ENCODE peak calls at places on chromosomes 16 and 17, in four cellular contexts. One of them, this sample, is unnamed.

GRCh38 chr16:81237282-81237681 is 1.2 kb upstream of the BCO1 start:
- DNase-seq in activated naive CD8-positive, alpha-beta T cell treated with anti-CD3 and anti-CD28 coated beads for 36 hours: no peak
- DNase-seq in stimulated activated naive B cell treated with anti-CD40 and anti-IgM and Interleukin-4, amounts not matched to agents 10 μg/mL and 1 μg/mL and 100 μg/mL, for 72 hours: no peak
- DNase-seq in nucleus accumbens: no peak
- DNase-seq in this sample: no peak

GRCh38 chr17:14124854-14125253 is 55.5 kb downstream of the COX10 start:
- DNase-seq in activated naive CD8-positive, alpha-beta T cell treated with anti-CD3 and anti-CD28 coated beads for 36 hours: no peak
- DNase-seq in stimulated activated naive B cell treated with anti-CD40 and anti-IgM and Interleukin-4, amounts not matched to agents 10 μg/mL and 1 μg/mL and 100 μg/mL, for 72 hours: no peak
- DNase-seq in nucleus accumbens: no peak
- DNase-seq in this sample: no peak

GRCh38 chr17:73391331-73392265 is 79.8 kb upstream of the CDC42EP4 start:
- DNase-seq in activated naive CD8-positive, alpha-beta T cell treated with anti-CD3 and anti-CD28 coated beads for 36 hours: no peak
- DNase-seq in stimulated activated naive B cell treated with anti-CD40 and anti-IgM and Interleukin-4, amounts not matched to agents 10 μg/mL and 1 μg/mL and 100 μg/mL, for 72 hours: no peak
- DNase-seq in nucleus accumbens: no peak
- DNase-seq in this sample: no peak

GRCh38 chr17:19800571-19800970 is 52.5 kb upstream of the ALDH3A1 start:
- DNase-seq in activated naive CD8-positive, alpha-beta T cell treated with anti-CD3 and anti-CD28 coated beads for 36 hours: no peak
- DNase-seq in stimulated activated naive B cell treated with anti-CD40 and anti-IgM and Interleukin-4, amounts not matched to agents 10 μg/mL and 1 μg/mL and 100 μg/mL, for 72 hours: no peak
- DNase-seq in nucleus accumbens: peak; percentile 27
- DNase-seq in this sample: no peak

GRCh38 chr17:52134641-52135040 is 23.9 kb downstream of the CA10 start:
- DNase-seq in activated naive CD8-positive, alpha-beta T cell treated with anti-CD3 and anti-CD28 coated beads for 36 hours: no peak
- DNase-seq in stimulated activated naive B cell treated with anti-CD40 and anti-IgM and Interleukin-4, amounts not matched to agents 10 μg/mL and 1 μg/mL and 100 μg/mL, for 72 hours: no peak
- DNase-seq in nucleus accumbens: no peak
- DNase-seq in this sample: no peak

GRCh38 chr16:54287758-54288591 is 1.4 kb upstream of the IRX3 start:
- DNase-seq in activated naive CD8-positive, alpha-beta T cell treated with anti-CD3 and anti-CD28 coated beads for 36 hours: no peak
- DNase-seq in stimulated activated naive B cell treated with anti-CD40 and anti-IgM and Interleukin-4, amounts not matched to agents 10 μg/mL and 1 μg/mL and 100 μg/mL, for 72 hours: no peak
- DNase-seq in nucleus accumbens: no peak
- DNase-seq in this sample: no peak

GRCh38 chr16:84806256-84806889 is 13.4 kb upstream of the CRISPLD2 start:
- DNase-seq in activated naive CD8-positive, alpha-beta T cell treated with anti-CD3 and anti-CD28 coated beads for 36 hours: no peak
- DNase-seq in stimulated activated naive B cell treated with anti-CD40 and anti-IgM and Interleukin-4, amounts not matched to agents 10 μg/mL and 1 μg/mL and 100 μg/mL, for 72 hours: peak; percentile 44
- DNase-seq in nucleus accumbens: no peak
- DNase-seq in this sample: no peak

GRCh38 chr16:14640538-14640937 is 7.8 kb downstream of the BFAR start:
- DNase-seq in activated naive CD8-positive, alpha-beta T cell treated with anti-CD3 and anti-CD28 coated beads for 36 hours: no peak
- DNase-seq in stimulated activated naive B cell treated with anti-CD40 and anti-IgM and Interleukin-4, amounts not matched to agents 10 μg/mL and 1 μg/mL and 100 μg/mL, for 72 hours: no peak
- DNase-seq in nucleus accumbens: no peak
- DNase-seq in this sample: no peak

GRCh38 chr17:17414316-17414937 is 62.4 kb upstream of the MED9 start:
- DNase-seq in activated naive CD8-positive, alpha-beta T cell treated with anti-CD3 and anti-CD28 coated beads for 36 hours: no peak
- DNase-seq in stimulated activated naive B cell treated with anti-CD40 and anti-IgM and Interleukin-4, amounts not matched to agents 10 μg/mL and 1 μg/mL and 100 μg/mL, for 72 hours: no peak
- DNase-seq in nucleus accumbens: peak; percentile 66
- DNase-seq in this sample: no peak

GRCh38 chr17:15354256-15354655 is 12.9 kb upstream of the TEKT3 start:
- DNase-seq in activated naive CD8-positive, alpha-beta T cell treated with anti-CD3 and anti-CD28 coated beads for 36 hours: no peak
- DNase-seq in stimulated activated naive B cell treated with anti-CD40 and anti-IgM and Interleukin-4, amounts not matched to agents 10 μg/mL and 1 μg/mL and 100 μg/mL, for 72 hours: no peak
- DNase-seq in nucleus accumbens: no peak
- DNase-seq in this sample: no peak

GRCh38 chr17:28282596-28282995 is 36.4 kb upstream of the TMEM97 start:
- DNase-seq in activated naive CD8-positive, alpha-beta T cell treated with anti-CD3 and anti-CD28 coated beads for 36 hours: no peak
- DNase-seq in stimulated activated naive B cell treated with anti-CD40 and anti-IgM and Interleukin-4, amounts not matched to agents 10 μg/mL and 1 μg/mL and 100 μg/mL, for 72 hours: no peak
- DNase-seq in nucleus accumbens: no peak
- DNase-seq in this sample: no peak

GRCh38 chr16:89798126-89798525 is 18.3 kb downstream of the FANCA start:
- DNase-seq in activated naive CD8-positive, alpha-beta T cell treated with anti-CD3 and anti-CD28 coated beads for 36 hours: no peak
- DNase-seq in stimulated activated naive B cell treated with anti-CD40 and anti-IgM and Interleukin-4, amounts not matched to agents 10 μg/mL and 1 μg/mL and 100 μg/mL, for 72 hours: no peak
- DNase-seq in nucleus accumbens: no peak
- DNase-seq in this sample: no peak

GRCh38 chr16:76265434-76266045 is 11.7 kb upstream of the CNTNAP4 start:
- DNase-seq in activated naive CD8-positive, alpha-beta T cell treated with anti-CD3 and anti-CD28 coated beads for 36 hours: peak; percentile 15
- DNase-seq in stimulated activated naive B cell treated with anti-CD40 and anti-IgM and Interleukin-4, amounts not matched to agents 10 μg/mL and 1 μg/mL and 100 μg/mL, for 72 hours: no peak
- DNase-seq in nucleus accumbens: no peak
- DNase-seq in this sample: peak; percentile 7

GRCh38 chr16:28155293-28155692 is 56.5 kb downstream of the XPO6 start:
- DNase-seq in activated naive CD8-positive, alpha-beta T cell treated with anti-CD3 and anti-CD28 coated beads for 36 hours: no peak
- DNase-seq in stimulated activated naive B cell treated with anti-CD40 and anti-IgM and Interleukin-4, amounts not matched to agents 10 μg/mL and 1 μg/mL and 100 μg/mL, for 72 hours: no peak
- DNase-seq in nucleus accumbens: no peak
- DNase-seq in this sample: no peak

GRCh38 chr16:83738926-83739503 is 68.8 kb upstream of the HSBP1 start:
- DNase-seq in activated naive CD8-positive, alpha-beta T cell treated with anti-CD3 and anti-CD28 coated beads for 36 hours: no peak
- DNase-seq in stimulated activated naive B cell treated with anti-CD40 and anti-IgM and Interleukin-4, amounts not matched to agents 10 μg/mL and 1 μg/mL and 100 μg/mL, for 72 hours: no peak
- DNase-seq in nucleus accumbens: no peak
- DNase-seq in this sample: no peak

GRCh38 chr16:59324462-59324861 is 590.3 kb upstream of the GOT2 start:
- DNase-seq in activated naive CD8-positive, alpha-beta T cell treated with anti-CD3 and anti-CD28 coated beads for 36 hours: no peak
- DNase-seq in stimulated activated naive B cell treated with anti-CD40 and anti-IgM and Interleukin-4, amounts not matched to agents 10 μg/mL and 1 μg/mL and 100 μg/mL, for 72 hours: no peak
- DNase-seq in nucleus accumbens: no peak
- DNase-seq in this sample: no peak

GRCh38 chr16:69435977-69436729 is 11.7 kb downstream of the CYB5B start:
- DNase-seq in activated naive CD8-positive, alpha-beta T cell treated with anti-CD3 and anti-CD28 coated beads for 36 hours: no peak
- DNase-seq in stimulated activated naive B cell treated with anti-CD40 and anti-IgM and Interleukin-4, amounts not matched to agents 10 μg/mL and 1 μg/mL and 100 μg/mL, for 72 hours: no peak
- DNase-seq in nucleus accumbens: no peak
- DNase-seq in this sample: peak; percentile 24

GRCh38 chr17:78774456-78774855 is 7.6 kb downstream of the CYTH1 start:
- DNase-seq in activated naive CD8-positive, alpha-beta T cell treated with anti-CD3 and anti-CD28 coated beads for 36 hours: peak; percentile 38
- DNase-seq in stimulated activated naive B cell treated with anti-CD40 and anti-IgM and Interleukin-4, amounts not matched to agents 10 μg/mL and 1 μg/mL and 100 μg/mL, for 72 hours: no peak
- DNase-seq in nucleus accumbens: no peak
- DNase-seq in this sample: no peak

GRCh38 chr17:32529604-32530003 is 42.8 kb downstream of the CDK5R1 start:
- DNase-seq in activated naive CD8-positive, alpha-beta T cell treated with anti-CD3 and anti-CD28 coated beads for 36 hours: no peak
- DNase-seq in stimulated activated naive B cell treated with anti-CD40 and anti-IgM and Interleukin-4, amounts not matched to agents 10 μg/mL and 1 μg/mL and 100 μg/mL, for 72 hours: no peak
- DNase-seq in nucleus accumbens: no peak
- DNase-seq in this sample: no peak

GRCh38 chr16:49995720-49996119 is 29.3 kb upstream of the CNEP1R1 start:
- DNase-seq in activated naive CD8-positive, alpha-beta T cell treated with anti-CD3 and anti-CD28 coated beads for 36 hours: no peak
- DNase-seq in stimulated activated naive B cell treated with anti-CD40 and anti-IgM and Interleukin-4, amounts not matched to agents 10 μg/mL and 1 μg/mL and 100 μg/mL, for 72 hours: no peak
- DNase-seq in nucleus accumbens: no peak
- DNase-seq in this sample: no peak

GRCh38 chr17:27669850-27670249 is 38.9 kb downstream of the LGALS9 start:
- DNase-seq in activated naive CD8-positive, alpha-beta T cell treated with anti-CD3 and anti-CD28 coated beads for 36 hours: no peak
- DNase-seq in stimulated activated naive B cell treated with anti-CD40 and anti-IgM and Interleukin-4, amounts not matched to agents 10 μg/mL and 1 μg/mL and 100 μg/mL, for 72 hours: no peak
- DNase-seq in nucleus accumbens: no peak
- DNase-seq in this sample: no peak

GRCh38 chr17:61510237-61510636 is 58.0 kb downstream of the TBX4 start:
- DNase-seq in activated naive CD8-positive, alpha-beta T cell treated with anti-CD3 and anti-CD28 coated beads for 36 hours: no peak
- DNase-seq in stimulated activated naive B cell treated with anti-CD40 and anti-IgM and Interleukin-4, amounts not matched to agents 10 μg/mL and 1 μg/mL and 100 μg/mL, for 72 hours: no peak
- DNase-seq in nucleus accumbens: no peak
- DNase-seq in this sample: no peak

GRCh38 chr17:41510251-41511065 is 5.0 kb upstream of the KRT13 start:
- DNase-seq in activated naive CD8-positive, alpha-beta T cell treated with anti-CD3 and anti-CD28 coated beads for 36 hours: no peak
- DNase-seq in stimulated activated naive B cell treated with anti-CD40 and anti-IgM and Interleukin-4, amounts not matched to agents 10 μg/mL and 1 μg/mL and 100 μg/mL, for 72 hours: no peak
- DNase-seq in nucleus accumbens: no peak
- DNase-seq in this sample: no peak

GRCh38 chr16:10386517-10387377 is 886 bp downstream of the ATF7IP2 start:
- DNase-seq in activated naive CD8-positive, alpha-beta T cell treated with anti-CD3 and anti-CD28 coated beads for 36 hours: no peak
- DNase-seq in stimulated activated naive B cell treated with anti-CD40 and anti-IgM and Interleukin-4, amounts not matched to agents 10 μg/mL and 1 μg/mL and 100 μg/mL, for 72 hours: no peak
- DNase-seq in nucleus accumbens: no peak
- DNase-seq in this sample: no peak

GRCh38 chr17:31115168-31115567 is 20.4 kb downstream of the NF1 start:
- DNase-seq in activated naive CD8-positive, alpha-beta T cell treated with anti-CD3 and anti-CD28 coated beads for 36 hours: no peak
- DNase-seq in stimulated activated naive B cell treated with anti-CD40 and anti-IgM and Interleukin-4, amounts not matched to agents 10 μg/mL and 1 μg/mL and 100 μg/mL, for 72 hours: no peak
- DNase-seq in nucleus accumbens: no peak
- DNase-seq in this sample: no peak

GRCh38 chr17:17205368-17206148 is 575 bp downstream of the PLD6 start:
- DNase-seq in activated naive CD8-positive, alpha-beta T cell treated with anti-CD3 and anti-CD28 coated beads for 36 hours: peak; percentile 83
- DNase-seq in stimulated activated naive B cell treated with anti-CD40 and anti-IgM and Interleukin-4, amounts not matched to agents 10 μg/mL and 1 μg/mL and 100 μg/mL, for 72 hours: peak; percentile 67
- DNase-seq in nucleus accumbens: peak; percentile 55
- DNase-seq in this sample: peak; percentile 76

GRCh38 chr16:71540-72341 is 690 bp downstream of the RHBDF1 start:
- DNase-seq in activated naive CD8-positive, alpha-beta T cell treated with anti-CD3 and anti-CD28 coated beads for 36 hours: no peak
- DNase-seq in stimulated activated naive B cell treated with anti-CD40 and anti-IgM and Interleukin-4, amounts not matched to agents 10 μg/mL and 1 μg/mL and 100 μg/mL, for 72 hours: no peak
- DNase-seq in nucleus accumbens: peak; percentile 40
- DNase-seq in this sample: no peak

GRCh38 chr17:68378202-68379149 is 78.8 kb downstream of the WIPI1 start:
- DNase-seq in activated naive CD8-positive, alpha-beta T cell treated with anti-CD3 and anti-CD28 coated beads for 36 hours: no peak
- DNase-seq in stimulated activated naive B cell treated with anti-CD40 and anti-IgM and Interleukin-4, amounts not matched to agents 10 μg/mL and 1 μg/mL and 100 μg/mL, for 72 hours: no peak
- DNase-seq in nucleus accumbens: peak; percentile 45
- DNase-seq in this sample: no peak

GRCh38 chr17:45667591-45668171 is 116.4 kb upstream of the CRHR1 start:
- DNase-seq in activated naive CD8-positive, alpha-beta T cell treated with anti-CD3 and anti-CD28 coated beads for 36 hours: no peak
- DNase-seq in stimulated activated naive B cell treated with anti-CD40 and anti-IgM and Interleukin-4, amounts not matched to agents 10 μg/mL and 1 μg/mL and 100 μg/mL, for 72 hours: no peak
- DNase-seq in nucleus accumbens: no peak
- DNase-seq in this sample: no peak

GRCh38 chr17:58577696-58578095 is 63.3 kb upstream of the MTMR4 start:
- DNase-seq in activated naive CD8-positive, alpha-beta T cell treated with anti-CD3 and anti-CD28 coated beads for 36 hours: peak; percentile 28
- DNase-seq in stimulated activated naive B cell treated with anti-CD40 and anti-IgM and Interleukin-4, amounts not matched to agents 10 μg/mL and 1 μg/mL and 100 μg/mL, for 72 hours: peak; percentile 13
- DNase-seq in nucleus accumbens: peak; percentile 62
- DNase-seq in this sample: peak; percentile 40

GRCh38 chr16:89903908-89904515 is 14.7 kb upstream of the MC1R start:
- DNase-seq in activated naive CD8-positive, alpha-beta T cell treated with anti-CD3 and anti-CD28 coated beads for 36 hours: no peak
- DNase-seq in stimulated activated naive B cell treated with anti-CD40 and anti-IgM and Interleukin-4, amounts not matched to agents 10 μg/mL and 1 μg/mL and 100 μg/mL, for 72 hours: no peak
- DNase-seq in nucleus accumbens: no peak
- DNase-seq in this sample: no peak

GRCh38 chr16:51538707-51539604 is 387.9 kb upstream of the SALL1 start:
- DNase-seq in activated naive CD8-positive, alpha-beta T cell treated with anti-CD3 and anti-CD28 coated beads for 36 hours: no peak
- DNase-seq in stimulated activated naive B cell treated with anti-CD40 and anti-IgM and Interleukin-4, amounts not matched to agents 10 μg/mL and 1 μg/mL and 100 μg/mL, for 72 hours: no peak
- DNase-seq in nucleus accumbens: no peak
- DNase-seq in this sample: no peak

GRCh38 chr17:38898812-38899348 is 26.5 kb upstream of the LASP1NB start:
- DNase-seq in activated naive CD8-positive, alpha-beta T cell treated with anti-CD3 and anti-CD28 coated beads for 36 hours: peak; percentile 90
- DNase-seq in stimulated activated naive B cell treated with anti-CD40 and anti-IgM and Interleukin-4, amounts not matched to agents 10 μg/mL and 1 μg/mL and 100 μg/mL, for 72 hours: peak; percentile 86
- DNase-seq in nucleus accumbens: no peak
- DNase-seq in this sample: peak; percentile 81

GRCh38 chr16:85382717-85383118 is 230.4 kb upstream of the GSE1 start:
- DNase-seq in activated naive CD8-positive, alpha-beta T cell treated with anti-CD3 and anti-CD28 coated beads for 36 hours: no peak
- DNase-seq in stimulated activated naive B cell treated with anti-CD40 and anti-IgM and Interleukin-4, amounts not matched to agents 10 μg/mL and 1 μg/mL and 100 μg/mL, for 72 hours: no peak
- DNase-seq in nucleus accumbens: no peak
- DNase-seq in this sample: no peak

GRCh38 chr16:79580465-79581200 is 19.9 kb downstream of the MAF start:
- DNase-seq in activated naive CD8-positive, alpha-beta T cell treated with anti-CD3 and anti-CD28 coated beads for 36 hours: no peak
- DNase-seq in stimulated activated naive B cell treated with anti-CD40 and anti-IgM and Interleukin-4, amounts not matched to agents 10 μg/mL and 1 μg/mL and 100 μg/mL, for 72 hours: no peak
- DNase-seq in nucleus accumbens: no peak
- DNase-seq in this sample: no peak

GRCh38 chr16:10511829-10512228 is 68.6 kb downstream of the EMP2 start:
- DNase-seq in activated naive CD8-positive, alpha-beta T cell treated with anti-CD3 and anti-CD28 coated beads for 36 hours: no peak
- DNase-seq in stimulated activated naive B cell treated with anti-CD40 and anti-IgM and Interleukin-4, amounts not matched to agents 10 μg/mL and 1 μg/mL and 100 μg/mL, for 72 hours: peak; percentile 47
- DNase-seq in nucleus accumbens: no peak
- DNase-seq in this sample: no peak

GRCh38 chr16:3945751-3946603 is 65.5 kb upstream of the CREBBP start:
- DNase-seq in activated naive CD8-positive, alpha-beta T cell treated with anti-CD3 and anti-CD28 coated beads for 36 hours: no peak
- DNase-seq in stimulated activated naive B cell treated with anti-CD40 and anti-IgM and Interleukin-4, amounts not matched to agents 10 μg/mL and 1 μg/mL and 100 μg/mL, for 72 hours: no peak
- DNase-seq in nucleus accumbens: no peak
- DNase-seq in this sample: no peak

GRCh38 chr17:62780951-62781350 is 27.2 kb downstream of the MARCHF10 start:
- DNase-seq in activated naive CD8-positive, alpha-beta T cell treated with anti-CD3 and anti-CD28 coated beads for 36 hours: no peak
- DNase-seq in stimulated activated naive B cell treated with anti-CD40 and anti-IgM and Interleukin-4, amounts not matched to agents 10 μg/mL and 1 μg/mL and 100 μg/mL, for 72 hours: no peak
- DNase-seq in nucleus accumbens: no peak
- DNase-seq in this sample: no peak

GRCh38 chr16:19549688-19550087 is 5.8 kb upstream of the VPS35L start:
- DNase-seq in activated naive CD8-positive, alpha-beta T cell treated with anti-CD3 and anti-CD28 coated beads for 36 hours: no peak
- DNase-seq in stimulated activated naive B cell treated with anti-CD40 and anti-IgM and Interleukin-4, amounts not matched to agents 10 μg/mL and 1 μg/mL and 100 μg/mL, for 72 hours: no peak
- DNase-seq in nucleus accumbens: no peak
- DNase-seq in this sample: no peak

This sample was measured in germinal center.